ENCODE peak calls at places on chromosomes 11 and 22, in six cellular contexts. T is activated gamma-delta T cell treated with Interleukin-2 at 50 U/mL for 16 hours, L is ovary, F is fibroblast of mammary gland, H is AG08396, X is heart right ventricle. B is an unnamed sample.

GRCh38 chr11:94525933-94526332 is 13.7 kb downstream of the C11orf97 start:
- DNase-seq in T (no peak), H (peak), L (peak), X (peak), F (peak), B (peak)

GRCh38 chr11:32385998-32386397 is 49.3 kb downstream of the WT1 start:
- DNase-seq in H (peak), L (no peak), F (peak), X (no peak), T (no peak), B (peak)

GRCh38 chr11:57709802-57710367 is 2.1 kb downstream of the MED19 start:
- DNase-seq in F (no peak), H (no peak), L (no peak), X (no peak), T (no peak), B (no peak)

GRCh38 chr11:74696488-74696887 is 34.7 kb downstream of the CHRDL2 start:
- DNase-seq in L (peak), T (no peak), H (no peak), F (no peak), X (no peak), B (no peak)

GRCh38 chr11:33040127-33040861 is 922 bp downstream of the TCP11L1 start:
- DNase-seq in X (no peak), F (peak), T (no peak), L (no peak), H (peak), B (no peak)

GRCh38 chr11:123580557-123581275 is 73.7 kb downstream of the SCN3B start:
- DNase-seq in X (peak), H (peak), T (peak), L (peak), F (peak), B (peak)

GRCh38 chr11:71333473-71333872 is 81.1 kb upstream of the SHANK2 start:
- DNase-seq in T (no peak), L (no peak), F (no peak), H (no peak), X (no peak), B (no peak)

GRCh38 chr11:117459979-117460300 is 132.3 kb downstream of the CEP164 start:
- DNase-seq in F (no peak), T (no peak), H (no peak), L (no peak), X (no peak), B (no peak)

GRCh38 chr22:48486163-48486957 is 1341.3 kb downstream of the BRD1 start:
- DNase-seq in T (no peak), F (no peak), L (no peak), X (no peak), H (no peak), B (no peak)

GRCh38 chr11:2518983-2519340 is 74.2 kb downstream of the KCNQ1 start:
- DNase-seq in X (peak), F (no peak), H (no peak), T (no peak), L (peak), B (no peak)

GRCh38 chr11:105177658-105178057 is 38.1 kb upstream of the CARD18 start:
- DNase-seq in H (peak), X (no peak), F (peak), T (no peak), L (no peak), B (peak)

GRCh38 chr22:27797793-27798525 is 3.6 kb downstream of the MN1 start:
- DNase-seq in X (no peak), H (no peak), T (no peak), L (no peak), F (no peak), B (no peak)

GRCh38 chr11:19680824-19681368 is 31.7 kb upstream of the NAV2 start:
- DNase-seq in X (no peak), F (no peak), L (no peak), T (no peak), H (no peak), B (no peak)

GRCh38 chr22:27495325-27495724 is 306.2 kb downstream of the MN1 start:
- DNase-seq in T (no peak), X (no peak), H (no peak), L (no peak), F (no peak), B (no peak)

GRCh38 chr22:44362249-44363040 is 49.7 kb upstream of the SHISAL1 start:
- DNase-seq in F (no peak), L (peak), T (no peak), X (peak), H (no peak), B (no peak)

GRCh38 chr22:27621671-27622070 is 179.9 kb downstream of the MN1 start:
- DNase-seq in H (no peak), X (no peak), T (no peak), L (no peak), F (no peak), B (no peak)

GRCh38 chr11:68204402-68204801 is 8.7 kb downstream of the KMT5B start:
- DNase-seq in F (no peak), L (no peak), X (no peak), H (no peak), T (no peak), B (no peak)

GRCh38 chr11:128776088-128776433 is 82.2 kb downstream of the FLI1 start:
- DNase-seq in T (peak), X (no peak), H (no peak), L (no peak), F (no peak), B (no peak)

GRCh38 chr22:47678048-47678447 is 915.6 kb downstream of the TBC1D22A start:
- DNase-seq in H (no peak), T (no peak), X (no peak), F (no peak), L (no peak), B (no peak)

GRCh38 chr22:45502215-45503070 is at the start of gene FBLN1:
- DNase-seq in X (peak), H (peak), F (no peak), L (peak), T (no peak), B (peak)

GRCh38 chr22:45709004-45709739 is 37.5 kb downstream of the ATXN10 start:
- DNase-seq in F (peak), L (no peak), X (no peak), H (peak), T (no peak), B (peak)

GRCh38 chr22:27715078-27715477 is 86.5 kb downstream of the MN1 start:
- DNase-seq in H (no peak), X (no peak), T (no peak), F (no peak), L (no peak), B (no peak)

GRCh38 chr11:27795955-27796861 is 96.0 kb upstream of the BDNF start:
- DNase-seq in L (no peak), F (no peak), T (no peak), X (no peak), H (peak), B (no peak)

GRCh38 chr11:124195419-124195734 is 12.2 kb downstream of the OR10D3 start:
- DNase-seq in X (no peak), F (no peak), L (no peak), H (no peak), T (no peak), B (no peak)

GRCh38 chr11:8808226-8808585 is 102.8 kb upstream of the AKIP1 start:
- DNase-seq in T (no peak), F (no peak), X (no peak), L (no peak), H (no peak), B (no peak)

GRCh38 chr11:6414874-6415328 is 4.0 kb downstream of the APBB1 start:
- DNase-seq in H (no peak), X (no peak), L (no peak), T (no peak), F (no peak), B (no peak)

GRCh38 chr11:123560001-123560400 is 94.4 kb downstream of the SCN3B start:
- DNase-seq in H (peak), T (peak), L (peak), F (peak), X (peak), B (peak)

GRCh38 chr11:62905927-62906531 is 15.1 kb downstream of the CHRM1 start:
- DNase-seq in H (peak), X (peak), F (peak), T (peak), L (peak), B (peak)

GRCh38 chr22:45743687-45744086 is 72.1 kb downstream of the ATXN10 start:
- DNase-seq in H (no peak), L (no peak), T (no peak), X (no peak), F (no peak), B (no peak)

GRCh38 chr11:3146612-3147256 is 18.4 kb downstream of the OSBPL5 start:
- DNase-seq in T (no peak), H (peak), F (peak), X (no peak), L (no peak), B (peak)

GRCh38 chr11:122308286-122308685 is 192.3 kb upstream of the BLID start:
- DNase-seq in L (no peak), H (no peak), F (no peak), X (no peak), T (no peak), B (no peak)

GRCh38 chr22:30266445-30267381 is at the start of gene OSM:
- DNase-seq in L (no peak), F (no peak), T (peak), X (peak), H (no peak), B (no peak)

GRCh38 chr22:28943501-28943879 is 60.1 kb downstream of the ZNRF3 start:
- DNase-seq in H (no peak), F (no peak), L (no peak), X (no peak), T (no peak), B (no peak)

GRCh38 chr11:34667810-34668582 is 47.1 kb downstream of the EHF start:
- DNase-seq in H (no peak), F (no peak), L (no peak), T (no peak), X (no peak), B (no peak)

GRCh38 chr11:45322111-45322705 is 36.1 kb upstream of the SYT13 start:
- DNase-seq in F (no peak), H (no peak), X (no peak), T (no peak), L (no peak), B (no peak)

GRCh38 chr11:117376517-117376916 is 48.9 kb downstream of the CEP164 start:
- DNase-seq in X (no peak), H (no peak), F (no peak), T (no peak), L (no peak), B (no peak)

GRCh38 chr11:126048198-126048597 is 14.5 kb downstream of the CDON start:
- DNase-seq in X (no peak), T (no peak), H (no peak), F (no peak), L (no peak), B (no peak)